ENCODE peak calls at places on chromosome 19, in ten cellular contexts. O, U, H, D, P, R, M, I, N and K are unnamed samples.

GRCh38 chr19:32676186-32676894 is 692 bp downstream of the RGS9BP start:
- DNase-seq in H (no peak), R (peak; percentile 20), I (peak; percentile 67), M (peak; percentile 28), U (no peak), N (no peak), O (peak; percentile 74), P (no peak), D (no peak), K (no peak)

GRCh38 chr19:35628565-35629331 is at the start of gene RBM42:
- DNase-seq in M (peak; percentile 96), U (peak; percentile 99), H (peak; percentile 98), P (peak; percentile 97), R (peak; percentile 95), D (peak; percentile 99), I (peak; percentile 96), O (peak; percentile 100), N (peak; percentile 97), K (peak; percentile 98)

GRCh38 chr19:42006569-42006968 is 12.5 kb upstream of the ATP1A3 start:
- DNase-seq in M (no peak), R (no peak), U (no peak), O (no peak), I (no peak), P (no peak), H (no peak), D (no peak), N (no peak), K (no peak)

GRCh38 chr19:32692727-32693061 is 1.1 kb downstream of the NUDT19 start:
- DNase-seq in O (peak; percentile 61), H (no peak), N (no peak), M (no peak), D (no peak), I (no peak), P (no peak), R (no peak), U (no peak), K (no peak)

GRCh38 chr19:47227347-47228167 is 3.4 kb downstream of the BBC3 start:
- DNase-seq in N (peak; percentile 93), I (peak; percentile 77), U (peak; percentile 97), O (peak; percentile 99), P (peak; percentile 89), R (peak; percentile 78), M (peak; percentile 84), H (peak; percentile 93), D (peak; percentile 82), K (peak; percentile 70)

GRCh38 chr19:30111051-30111450 is 169.0 kb downstream of the URI1 start:
- DNase-seq in M (no peak), R (no peak), N (no peak), O (no peak), H (no peak), P (no peak), D (no peak), I (no peak), U (no peak), K (no peak)

GRCh38 chr19:18326772-18327171 is 3.9 kb upstream of the LSM4 start:
- DNase-seq in D (no peak), O (no peak), P (no peak), I (no peak), M (no peak), U (no peak), H (no peak), R (no peak), N (no peak), K (no peak)

GRCh38 chr19:28244966-28245365 is 968.0 kb downstream of the UQCRFS1 start:
- DNase-seq in H (no peak), N (no peak), D (no peak), R (no peak), U (no peak), O (no peak), P (no peak), I (no peak), M (no peak), K (no peak)

GRCh38 chr19:45895519-45895972 is 6.9 kb downstream of the MYPOP start:
- DNase-seq in P (no peak), R (no peak), O (no peak), M (no peak), D (no peak), H (no peak), N (no peak), I (no peak), U (no peak), K (no peak)

GRCh38 chr19:38035515-38036495 is 128.8 kb downstream of the SIPA1L3 start:
- DNase-seq in I (no peak), N (no peak), O (no peak), H (no peak), U (no peak), M (no peak), R (no peak), P (no peak), D (no peak), K (peak; percentile 17)

GRCh38 chr19:38134538-38135149 is 89.4 kb downstream of the DPF1 start:
- DNase-seq in I (no peak), R (peak; percentile 31), D (no peak), O (peak; percentile 74), N (no peak), M (peak; percentile 27), H (no peak), P (peak; percentile 16), U (no peak), K (no peak)

GRCh38 chr19:50417138-50417849 is 1.4 kb upstream of the SPIB start:
- DNase-seq in P (peak; percentile 57), I (peak; percentile 68), N (no peak), M (peak; percentile 56), H (no peak), U (no peak), D (no peak), R (peak; percentile 53), O (peak; percentile 44), K (peak; percentile 82)

GRCh38 chr19:18659281-18660050 is 22.6 kb downstream of the KLHL26 start:
- DNase-seq in N (peak; percentile 77), I (no peak), D (no peak), U (no peak), R (no peak), O (no peak), M (no peak), P (no peak), H (peak; percentile 53), K (no peak)

GRCh38 chr19:52963229-52963760 is 614 bp upstream of the ZNF816 start:
- DNase-seq in M (no peak), N (no peak), U (peak; percentile 58), I (no peak), D (peak; percentile 38), P (peak; percentile 17), O (no peak), R (peak; percentile 21), H (peak; percentile 20), K (peak; percentile 47)

GRCh38 chr19:38736036-38736412 is 8.2 kb downstream of the CAPN12 start:
- DNase-seq in I (peak; percentile 80), D (peak; percentile 65), H (peak; percentile 49), P (peak; percentile 69), U (no peak), M (peak; percentile 64), O (peak; percentile 81), N (peak; percentile 46), R (peak; percentile 68), K (peak; percentile 93)

GRCh38 chr19:53910170-53910518 is 1.1 kb downstream of the CACNG7 start:
- DNase-seq in D (no peak), M (no peak), U (no peak), R (no peak), H (no peak), N (no peak), I (no peak), P (no peak), O (no peak), K (no peak)

GRCh38 chr19:45659096-45659729 is 8.8 kb upstream of the GIPR start:
- DNase-seq in U (no peak), P (no peak), M (no peak), O (no peak), H (no peak), N (no peak), D (no peak), R (no peak), I (no peak), K (no peak)

GRCh38 chr19:21566073-21566472 is 60.7 kb downstream of the ZNF429 start:
- DNase-seq in U (no peak), I (no peak), H (no peak), M (no peak), O (no peak), P (no peak), N (no peak), D (no peak), R (no peak), K (no peak)

GRCh38 chr19:45512881-45513483 is 5.7 kb downstream of the VASP start:
- DNase-seq in H (no peak), U (no peak), N (no peak), R (no peak), D (no peak), M (no peak), I (no peak), P (no peak), O (no peak), K (no peak)

GRCh38 chr19:42113641-42114348 is 18.5 kb downstream of the POU2F2 start:
- DNase-seq in M (no peak), D (no peak), U (no peak), I (no peak), O (peak; percentile 88), N (no peak), H (no peak), R (peak; percentile 19), P (no peak), K (no peak)

GRCh38 chr19:13932911-13933393 is 5.3 kb downstream of the PODNL1 start:
- DNase-seq in D (no peak), N (no peak), I (peak; percentile 45), R (no peak), H (no peak), P (no peak), U (no peak), O (no peak), M (no peak), K (peak; percentile 81)
- TF ChIP-seq POLR2A in D (no peak), N (no peak), I (no peak), R (no peak), H (no peak), P (peak; percentile 16), U (no peak), O (no peak), M (no peak), K (no peak)

GRCh38 chr19:49148784-49149651 is 6.2 kb downstream of the HRC start:
- DNase-seq in D (peak; percentile 99), I (peak; percentile 100), O (peak; percentile 96), H (peak; percentile 98), P (peak; percentile 100), M (peak; percentile 100), U (peak; percentile 98), R (peak; percentile 100), N (peak; percentile 98), K (peak; percentile 98)
- TF ChIP-seq POLR2A in D (no peak), I (peak; percentile 68), O (peak; percentile 33), H (peak; percentile 77), P (peak; percentile 87), M (no peak), U (no peak), R (peak; percentile 34), N (peak; percentile 85), K (no peak)

GRCh38 chr19:15463865-15464371 is 426 bp downstream of the RASAL3 start:
- DNase-seq in N (peak; percentile 23), O (no peak), M (peak; percentile 51), U (no peak), H (no peak), P (peak; percentile 64), R (no peak), I (no peak), D (no peak), K (peak; percentile 82)
- TF ChIP-seq POLR2A in N (no peak), O (no peak), M (no peak), U (no peak), H (no peak), P (peak; percentile 21), R (no peak), I (no peak), D (no peak), K (no peak)

DNA sequence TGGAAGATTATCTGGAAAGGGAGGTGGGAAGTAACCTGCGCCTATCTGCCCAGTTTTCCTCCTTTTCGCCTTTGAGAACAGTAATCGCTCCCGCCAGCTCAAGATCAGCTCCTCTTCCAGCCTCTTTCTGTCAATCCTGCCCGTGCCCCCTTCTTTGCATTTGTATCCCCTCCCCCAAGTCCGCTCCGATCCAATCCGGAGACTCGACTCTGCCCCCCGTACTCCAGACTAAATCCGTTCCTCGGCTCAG is 327 bp upstream of the RAB4B start:
- DNase-seq in D (no peak), I (no peak), O (no peak), R (no peak), U (no peak), M (no peak), N (no peak), P (no peak), H (no peak), K (no peak)
- TF ChIP-seq POLR2A in D (no peak), I (no peak), O (no peak), R (peak; percentile 80), U (no peak), M (peak; percentile 22), N (peak; percentile 84), P (peak; percentile 94), H (peak; percentile 84), K (peak; percentile 16)